ENCODE peak calls at places on chromosomes 2 and 18, in eight cellular contexts. P, Y, M, S, X, N, O and T are unnamed samples.
A peak's percentile ranks its signal among the peaks of the same experiment; 100 is the strongest.

GRCh38 chr18:70469916-70470315 is 181.1 kb downstream of the SOCS6 start:
- DNase-seq in P (no peak), Y (no peak), M (no peak), S (no peak), X (peak; percentile 63), N (no peak), O (peak; percentile 27), T (no peak)

GRCh38 chr2:44342854-44343253 is 18.4 kb downstream of the PREPL start:
- DNase-seq in P (peak; percentile 13), Y (no peak), M (peak; percentile 20), S (no peak), X (no peak), N (no peak), O (no peak), T (no peak)

GRCh38 chr2:223180463-223180862 is 128.5 kb downstream of the KCNE4 start:
- DNase-seq in P (no peak), Y (no peak), M (no peak), S (no peak), X (no peak), N (no peak), O (no peak), T (no peak)

GRCh38 chr2:20181761-20182160 is 43.2 kb downstream of the SDC1 start:
- DNase-seq in P (no peak), Y (no peak), M (no peak), S (peak; percentile 29), X (no peak), N (no peak), O (no peak), T (no peak)

GRCh38 chr2:205800257-205800656 is 118.0 kb downstream of the NRP2 start:
- DNase-seq in P (no peak), Y (no peak), M (no peak), S (no peak), X (no peak), N (no peak), O (no peak), T (no peak)

GRCh38 chr2:86482034-86482433 is 40.9 kb downstream of the KDM3A start:
- DNase-seq in P (no peak), Y (no peak), M (no peak), S (no peak), X (peak; percentile 27), N (no peak), O (no peak), T (no peak)

GRCh38 chr2:64268330-64268729 is 124.1 kb upstream of the PELI1 start:
- DNase-seq in P (no peak), Y (no peak), M (no peak), S (no peak), X (peak; percentile 36), N (no peak), O (no peak), T (no peak)

GRCh38 chr2:85792783-85793441 is 39.1 kb downstream of the ATOH8 start:
- DNase-seq in P (no peak), Y (peak; percentile 50), M (peak; percentile 80), S (no peak), X (peak; percentile 71), N (no peak), O (no peak), T (no peak)

GRCh38 chr2:54725343-54726099 is 2.1 kb downstream of the EML6 start:
- DNase-seq in P (no peak), Y (no peak), M (no peak), S (no peak), X (no peak), N (no peak), O (no peak), T (no peak)

GRCh38 chr2:184677171-184677570 is 78.8 kb downstream of the ZNF804A start:
- DNase-seq in P (no peak), Y (no peak), M (no peak), S (no peak), X (no peak), N (no peak), O (no peak), T (no peak)

GRCh38 chr2:70508711-70509462 is 44.7 kb downstream of the TGFA start:
- DNase-seq in P (no peak), Y (no peak), M (no peak), S (no peak), X (no peak), N (no peak), O (no peak), T (peak; percentile 21)

GRCh38 chr18:63890226-63890949 is 2.9 kb downstream of the SERPINB2 start:
- DNase-seq in P (no peak), Y (no peak), M (no peak), S (no peak), X (no peak), N (no peak), O (no peak), T (no peak)

DNA sequence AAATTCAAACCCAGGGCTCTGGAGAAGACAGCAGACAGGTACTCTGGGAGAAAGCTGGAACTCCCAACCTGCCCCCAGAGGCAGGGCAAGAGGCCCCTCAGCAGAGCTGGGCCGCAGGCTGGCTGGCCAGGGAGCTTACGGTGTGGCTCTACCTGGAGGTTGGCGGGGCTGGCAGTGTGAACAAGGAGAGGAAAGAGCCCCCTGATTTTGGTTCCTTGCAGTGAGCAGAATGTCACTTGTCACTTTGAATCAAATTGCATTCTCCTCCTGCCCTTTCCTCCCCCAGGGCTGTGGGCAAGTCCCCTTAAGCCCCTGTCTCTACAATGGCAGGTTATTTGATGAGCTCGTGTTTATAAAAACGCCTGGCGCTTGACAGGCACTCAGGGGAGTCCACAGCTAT is 32.6 kb downstream of the MYO7B start:
- DNase-seq in P (no peak), Y (no peak), M (no peak), S (no peak), X (no peak), N (no peak), O (no peak), T (peak; percentile 53)
- TF ChIP-seq CTCF in P (no peak), Y (no peak), M (no peak), S (no peak), X (no peak), N (no peak), O (no peak), T (no peak)

GRCh38 chr2:110678457-110679336 is 834 bp upstream of the BUB1 start:
- DNase-seq in P (peak; percentile 35), Y (no peak), M (no peak), S (peak; percentile 46), X (peak; percentile 27), N (no peak), O (peak; percentile 30), T (no peak)

GRCh38 chr2:110682267-110682666 is 4.4 kb upstream of the BUB1 start:
- DNase-seq in P (no peak), Y (no peak), M (no peak), S (no peak), X (no peak), N (no peak), O (no peak), T (no peak)

GRCh38 chr2:110679337-110679707 is 1.5 kb upstream of the BUB1 start:
- DNase-seq in P (peak; percentile 23), Y (no peak), M (no peak), S (no peak), X (peak; percentile 44), N (no peak), O (no peak), T (no peak)

GRCh38 chr2:110679865-110680264 is 2.0 kb upstream of the BUB1 start:
- DNase-seq in P (no peak), Y (no peak), M (no peak), S (no peak), X (no peak), N (no peak), O (no peak), T (no peak)

GRCh38 chr2:110682872-110683271 is 5.0 kb upstream of the BUB1 start:
- DNase-seq in P (no peak), Y (no peak), M (no peak), S (no peak), X (no peak), N (no peak), O (no peak), T (no peak)
- TF ChIP-seq CTCF in P (no peak), Y (no peak), M (no peak), S (no peak), X (no peak), N (no peak), O (no peak), T (no peak)

GRCh38 chr2:164917296-164917903 is 37.9 kb downstream of the SLC38A11 start:
- DNase-seq in P (peak; percentile 75), Y (no peak), M (peak; percentile 25), S (peak; percentile 43), X (peak; percentile 41), N (peak; percentile 33), O (peak; percentile 70), T (no peak)
- TF ChIP-seq CTCF in P (peak; percentile 68), Y (peak; percentile 66), M (peak; percentile 42), S (no peak), X (peak; percentile 48), N (peak; percentile 43), O (peak; percentile 50), T (peak; percentile 79)

DNA sequence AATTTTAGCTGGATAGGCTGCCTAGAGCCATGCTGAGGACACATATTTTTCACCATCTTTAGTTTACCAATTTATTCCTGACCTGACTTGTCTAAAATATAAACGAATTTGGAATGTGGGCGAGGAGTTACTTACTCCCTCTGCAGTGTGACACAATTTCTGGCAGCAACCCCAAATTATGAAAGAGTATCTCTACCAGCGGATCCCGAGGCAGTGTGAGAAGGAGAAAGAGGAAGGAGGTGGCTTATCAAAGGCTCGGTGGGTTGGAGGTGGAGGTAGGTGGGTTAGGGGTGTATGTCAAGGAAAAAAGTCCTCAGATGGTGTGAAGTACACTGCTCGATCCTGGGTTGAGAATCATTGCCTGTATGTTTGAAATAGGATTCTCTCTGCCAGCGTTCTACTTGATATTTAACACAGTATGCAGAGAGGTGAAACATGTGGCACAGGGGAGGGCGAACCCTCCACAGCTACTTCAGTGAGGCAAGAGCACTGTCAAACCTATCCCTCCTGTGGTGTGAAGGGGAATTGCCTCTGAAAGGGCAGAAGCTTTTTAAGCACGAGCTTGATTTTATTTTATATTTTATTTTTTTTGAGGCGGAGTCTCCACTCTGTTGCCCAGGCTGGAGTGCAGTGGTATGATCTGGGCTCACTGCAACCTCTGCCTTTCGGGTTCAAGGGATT is 76.0 kb downstream of the RFTN2 start:
- DNase-seq in P (peak; percentile 34), Y (no peak), M (peak; percentile 71), S (no peak), X (peak; percentile 16), N (peak; percentile 39), O (no peak), T (no peak)
- TF ChIP-seq CTCF in P (peak; percentile 20), Y (peak; percentile 64), M (peak; percentile 48), S (no peak), X (peak; percentile 51), N (no peak), O (peak; percentile 42), T (peak; percentile 9)

GRCh38 chr2:132670104-132670960 is at the start of gene LYPD1:
- DNase-seq in P (peak; percentile 55), Y (no peak), M (no peak), S (peak; percentile 39), X (peak; percentile 54), N (no peak), O (peak; percentile 34), T (no peak)

GRCh38 chr2:132667716-132668115 is 2.3 kb downstream of the LYPD1 start:
- DNase-seq in P (no peak), Y (no peak), M (no peak), S (no peak), X (peak; percentile 67), N (no peak), O (no peak), T (no peak)

GRCh38 chr2:132668189-132668833 is 1.7 kb downstream of the LYPD1 start:
- DNase-seq in P (peak; percentile 40), Y (no peak), M (no peak), S (no peak), X (peak; percentile 67), N (no peak), O (peak; percentile 62), T (no peak)

GRCh38 chr2:132669854-132670103 is 226 bp downstream of the LYPD1 start:
- DNase-seq in P (no peak), Y (no peak), M (no peak), S (peak; percentile 30), X (no peak), N (no peak), O (peak; percentile 67), T (no peak)

GRCh38 chr2:132668986-132669853 is 785 bp downstream of the LYPD1 start:
- DNase-seq in P (peak; percentile 52), Y (no peak), M (no peak), S (no peak), X (peak; percentile 43), N (no peak), O (peak; percentile 32), T (no peak)
- TF ChIP-seq CTCF in P (peak; percentile 24), Y (peak; percentile 31), M (no peak), S (no peak), X (no peak), N (no peak), O (peak; percentile 9), T (no peak)